ENCODE peak calls at places on chromosomes 3 and 15, in five cellular contexts. One of them, this sample, is unnamed.

GRCh38 chr15:78422571-78423340 is 15.3 kb upstream of the IREB2 start:
- DNase-seq in left ventricle myocardium inferior: peak; percentile 60
- DNase-seq in GM23338: peak; percentile 80
- DNase-seq in aorta: peak; percentile 86
- DNase-seq in tibial nerve: peak; percentile 28
- DNase-seq in this sample: peak; percentile 45

GRCh38 chr3:10945683-10946287 is 46.8 kb upstream of the SLC6A1 start:
- DNase-seq in left ventricle myocardium inferior: peak; percentile 49
- DNase-seq in GM23338: peak; percentile 90
- DNase-seq in tibial nerve: no peak
- DNase-seq in aorta: peak; percentile 88
- DNase-seq in this sample: peak; percentile 41

GRCh38 chr3:132911741-132912415 is 126.3 kb upstream of the TMEM108 start:
- DNase-seq in aorta: no peak
- DNase-seq in left ventricle myocardium inferior: no peak
- DNase-seq in tibial nerve: no peak
- DNase-seq in GM23338: no peak
- DNase-seq in this sample: no peak

GRCh38 chr3:99250272-99250671 is 348.8 kb upstream of the DCBLD2 start:
- DNase-seq in tibial nerve: no peak
- DNase-seq in left ventricle myocardium inferior: no peak
- DNase-seq in GM23338: no peak
- DNase-seq in aorta: no peak
- DNase-seq in this sample: no peak

GRCh38 chr15:81235276-81235675 is 38.6 kb downstream of the IL16 start:
- DNase-seq in tibial nerve: no peak
- DNase-seq in left ventricle myocardium inferior: no peak
- DNase-seq in GM23338: no peak
- DNase-seq in aorta: no peak
- DNase-seq in this sample: no peak

GRCh38 chr3:20042331-20042730 is 2.1 kb downstream of the KAT2B start:
- DNase-seq in GM23338: no peak
- DNase-seq in tibial nerve: no peak
- DNase-seq in left ventricle myocardium inferior: no peak
- DNase-seq in aorta: no peak
- DNase-seq in this sample: no peak

GRCh38 chr3:147699175-147699838 is 290.1 kb downstream of the ZIC1 start:
- DNase-seq in aorta: no peak
- DNase-seq in left ventricle myocardium inferior: no peak
- DNase-seq in GM23338: no peak
- DNase-seq in tibial nerve: no peak
- DNase-seq in this sample: no peak

GRCh38 chr15:42623951-42624350 is 48.5 kb downstream of the STARD9 start:
- DNase-seq in tibial nerve: no peak
- DNase-seq in left ventricle myocardium inferior: no peak
- DNase-seq in GM23338: no peak
- DNase-seq in aorta: no peak
- DNase-seq in this sample: no peak

GRCh38 chr3:52428151-52429005 is 16.5 kb downstream of the SEMA3G start:
- DNase-seq in GM23338: peak; percentile 75
- DNase-seq in tibial nerve: peak; percentile 63
- DNase-seq in aorta: no peak
- DNase-seq in left ventricle myocardium inferior: peak; percentile 50
- DNase-seq in this sample: peak; percentile 26

GRCh38 chr3:128853826-128854225 is 25.6 kb upstream of the ACAD9 start:
- DNase-seq in GM23338: no peak
- DNase-seq in tibial nerve: no peak
- DNase-seq in aorta: no peak
- DNase-seq in left ventricle myocardium inferior: no peak
- DNase-seq in this sample: no peak

GRCh38 chr3:18618723-18619122 is 193.6 kb upstream of the SATB1 start:
- DNase-seq in GM23338: peak; percentile 44
- DNase-seq in tibial nerve: no peak
- DNase-seq in left ventricle myocardium inferior: no peak
- DNase-seq in aorta: no peak
- DNase-seq in this sample: no peak

GRCh38 chr3:119497824-119498187 is 541 bp upstream of the TIMMDC1 start:
- DNase-seq in left ventricle myocardium inferior: no peak
- DNase-seq in aorta: no peak
- DNase-seq in GM23338: peak; percentile 43
- DNase-seq in tibial nerve: no peak
- DNase-seq in this sample: peak; percentile 48

GRCh38 chr3:111667621-111668239 is 72.6 kb upstream of the ZBED2 start:
- DNase-seq in aorta: no peak
- DNase-seq in tibial nerve: no peak
- DNase-seq in left ventricle myocardium inferior: peak; percentile 19
- DNase-seq in GM23338: no peak
- DNase-seq in this sample: no peak

GRCh38 chr3:146577662-146578061 is 27.5 kb downstream of the PLSCR5 start:
- DNase-seq in tibial nerve: no peak
- DNase-seq in left ventricle myocardium inferior: no peak
- DNase-seq in GM23338: peak; percentile 53
- DNase-seq in aorta: no peak
- DNase-seq in this sample: peak; percentile 12

GRCh38 chr15:92614791-92615785 is 40.5 kb downstream of the FAM174B start:
- DNase-seq in GM23338: no peak
- DNase-seq in left ventricle myocardium inferior: no peak
- DNase-seq in aorta: no peak
- DNase-seq in tibial nerve: no peak
- DNase-seq in this sample: no peak

GRCh38 chr15:65525622-65526021 is 4.6 kb upstream of the HACD3 start:
- DNase-seq in GM23338: no peak
- DNase-seq in aorta: no peak
- DNase-seq in left ventricle myocardium inferior: peak; percentile 24
- DNase-seq in tibial nerve: no peak
- DNase-seq in this sample: no peak

GRCh38 chr15:81278306-81279029 is 45.5 kb downstream of the STARD5 start:
- DNase-seq in aorta: no peak
- DNase-seq in left ventricle myocardium inferior: no peak
- DNase-seq in GM23338: no peak
- DNase-seq in tibial nerve: no peak
- DNase-seq in this sample: no peak

GRCh38 chr3:132788299-132788698 is 66.1 kb upstream of the NPHP3 start:
- DNase-seq in GM23338: no peak
- DNase-seq in tibial nerve: no peak
- DNase-seq in left ventricle myocardium inferior: no peak
- DNase-seq in aorta: no peak
- DNase-seq in this sample: peak; percentile 62

GRCh38 chr3:61974662-61975061 is 398.7 kb downstream of the FEZF2 start:
- DNase-seq in aorta: no peak
- DNase-seq in left ventricle myocardium inferior: no peak
- DNase-seq in tibial nerve: no peak
- DNase-seq in GM23338: no peak
- DNase-seq in this sample: no peak

GRCh38 chr3:111517801-111518200 is 24.2 kb upstream of the CD96 start:
- DNase-seq in GM23338: no peak
- DNase-seq in tibial nerve: no peak
- DNase-seq in aorta: no peak
- DNase-seq in left ventricle myocardium inferior: no peak
- DNase-seq in this sample: no peak

GRCh38 chr3:156657862-156658731 is 16.3 kb upstream of the TIPARP start:
- DNase-seq in GM23338: no peak
- DNase-seq in left ventricle myocardium inferior: no peak
- DNase-seq in aorta: no peak
- DNase-seq in tibial nerve: no peak
- DNase-seq in this sample: no peak

GRCh38 chr15:80154336-80154735 is 1.5 kb downstream of the FAH start:
- DNase-seq in tibial nerve: no peak
- DNase-seq in left ventricle myocardium inferior: no peak
- DNase-seq in GM23338: no peak
- DNase-seq in aorta: no peak
- DNase-seq in this sample: no peak

GRCh38 chr15:80152896-80153876 is at the start of gene FAH:
- DNase-seq in aorta: no peak
- DNase-seq in left ventricle myocardium inferior: no peak
- DNase-seq in GM23338: peak; percentile 48
- DNase-seq in tibial nerve: no peak
- DNase-seq in this sample: peak; percentile 46

GRCh38 chr15:80155001-80155377 is 2.2 kb downstream of the FAH start:
- DNase-seq in left ventricle myocardium inferior: no peak
- DNase-seq in GM23338: no peak
- DNase-seq in tibial nerve: no peak
- DNase-seq in aorta: no peak
- DNase-seq in this sample: no peak

GRCh38 chr15:80152180-80152895 is 461 bp upstream of the FAH start:
- DNase-seq in left ventricle myocardium inferior: peak; percentile 97
- DNase-seq in tibial nerve: peak; percentile 87
- DNase-seq in aorta: peak; percentile 98
- DNase-seq in GM23338: peak; percentile 96
- DNase-seq in this sample: peak; percentile 99

DNA sequence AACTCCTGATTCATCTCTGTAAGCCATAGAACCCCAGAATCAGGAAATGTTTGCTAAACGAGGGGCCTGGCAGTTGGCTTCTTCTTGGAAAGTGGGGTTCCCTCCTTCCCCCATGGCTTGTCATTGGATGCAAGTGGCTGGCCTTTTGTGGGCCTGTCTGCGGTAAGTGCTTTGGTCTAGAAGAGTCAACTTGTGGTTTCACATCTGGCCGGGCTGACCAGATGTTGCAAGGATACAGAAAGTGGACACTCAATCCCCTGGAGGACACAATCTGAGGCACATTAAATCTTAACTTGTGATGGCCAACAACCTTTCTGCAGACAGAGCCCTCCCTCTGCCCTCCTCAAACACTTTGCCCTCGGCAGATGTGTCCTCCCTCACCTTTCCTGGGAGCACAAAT is 1.1 kb downstream of the FAH start:
- DNase-seq in aorta: no peak
- DNase-seq in tibial nerve: no peak
- DNase-seq in left ventricle myocardium inferior: no peak
- DNase-seq in GM23338: no peak
- DNase-seq in this sample: no peak
- H3K4me3 ChIP-seq in aorta: no peak overlapping the region
- H3K4me3 ChIP-seq in tibial nerve: no peak overlapping the region
- H3K4me3 ChIP-seq in left ventricle myocardium inferior: peak overlapping the region; percentile 79
- H3K4me3 ChIP-seq in GM23338: peak overlapping the region; percentile 90
- H3K4me3 ChIP-seq in this sample: peak overlapping the region; percentile 92

GRCh38 chr15:71529353-71529752 is 281.0 kb upstream of the NR2E3 start:
- DNase-seq in aorta: no peak
- DNase-seq in tibial nerve: no peak
- DNase-seq in GM23338: no peak
- DNase-seq in left ventricle myocardium inferior: no peak
- DNase-seq in this sample: no peak

GRCh38 chr15:71530116-71530515 is 280.2 kb upstream of the NR2E3 start:
- DNase-seq in GM23338: no peak
- DNase-seq in tibial nerve: no peak
- DNase-seq in aorta: no peak
- DNase-seq in left ventricle myocardium inferior: no peak
- DNase-seq in this sample: peak; percentile 45

GRCh38 chr15:71526061-71526460 is 284.3 kb upstream of the NR2E3 start:
- DNase-seq in tibial nerve: no peak
- DNase-seq in aorta: no peak
- DNase-seq in left ventricle myocardium inferior: no peak
- DNase-seq in GM23338: peak; percentile 33
- DNase-seq in this sample: peak; percentile 23
- H3K4me3 ChIP-seq in tibial nerve: no peak overlapping the region
- H3K4me3 ChIP-seq in aorta: no peak overlapping the region
- H3K4me3 ChIP-seq in left ventricle myocardium inferior: no peak overlapping the region
- H3K4me3 ChIP-seq in GM23338: no peak overlapping the region
- H3K4me3 ChIP-seq in this sample: peak overlapping the region; percentile 17

GRCh38 chr3:148815736-148816135 is 11.9 kb upstream of the CPB1 start:
- DNase-seq in aorta: no peak
- DNase-seq in tibial nerve: no peak
- DNase-seq in left ventricle myocardium inferior: no peak
- DNase-seq in GM23338: no peak
- DNase-seq in this sample: no peak
- H3K4me3 ChIP-seq in aorta: no peak overlapping the region
- H3K4me3 ChIP-seq in tibial nerve: no peak overlapping the region
- H3K4me3 ChIP-seq in left ventricle myocardium inferior: no peak overlapping the region
- H3K4me3 ChIP-seq in GM23338: no peak overlapping the region
- H3K4me3 ChIP-seq in this sample: no peak overlapping the region

GRCh38 chr15:73940061-73940981 is 14.1 kb downstream of the LOXL1 start:
- DNase-seq in aorta: peak; percentile 67
- DNase-seq in left ventricle myocardium inferior: no peak
- DNase-seq in GM23338: no peak
- DNase-seq in tibial nerve: no peak
- DNase-seq in this sample: peak; percentile 76
- H3K4me3 ChIP-seq in aorta: no peak overlapping the region
- H3K4me3 ChIP-seq in left ventricle myocardium inferior: no peak overlapping the region
- H3K4me3 ChIP-seq in GM23338: no peak overlapping the region
- H3K4me3 ChIP-seq in tibial nerve: no peak overlapping the region
- H3K4me3 ChIP-seq in this sample: no peak overlapping the region

GRCh38 chr15:53246404-53246803 is 456.3 kb upstream of the ONECUT1 start:
- DNase-seq in tibial nerve: no peak
- DNase-seq in aorta: no peak
- DNase-seq in GM23338: no peak
- DNase-seq in left ventricle myocardium inferior: no peak
- DNase-seq in this sample: no peak
- H3K4me3 ChIP-seq in tibial nerve: no peak overlapping the region
- H3K4me3 ChIP-seq in aorta: no peak overlapping the region
- H3K4me3 ChIP-seq in GM23338: no peak overlapping the region
- H3K4me3 ChIP-seq in left ventricle myocardium inferior: no peak overlapping the region
- H3K4me3 ChIP-seq in this sample: no peak overlapping the region

GRCh38 chr3:172110127-172110779 is 70.9 kb downstream of the FNDC3B start:
- DNase-seq in GM23338: no peak
- DNase-seq in tibial nerve: no peak
- DNase-seq in left ventricle myocardium inferior: no peak
- DNase-seq in aorta: no peak
- DNase-seq in this sample: no peak

GRCh38 chr3:172106037-172106559 is 66.7 kb downstream of the FNDC3B start:
- DNase-seq in tibial nerve: no peak
- DNase-seq in aorta: no peak
- DNase-seq in GM23338: no peak
- DNase-seq in left ventricle myocardium inferior: no peak
- DNase-seq in this sample: no peak

GRCh38 chr3:172104471-172105072 is 65.2 kb downstream of the FNDC3B start:
- DNase-seq in left ventricle myocardium inferior: no peak
- DNase-seq in GM23338: peak; percentile 88
- DNase-seq in tibial nerve: no peak
- DNase-seq in aorta: no peak
- DNase-seq in this sample: no peak

GRCh38 chr3:172107403-172107802 is 68.0 kb downstream of the FNDC3B start:
- DNase-seq in GM23338: no peak
- DNase-seq in aorta: no peak
- DNase-seq in left ventricle myocardium inferior: no peak
- DNase-seq in tibial nerve: no peak
- DNase-seq in this sample: no peak

GRCh38 chr3:172106989-172107388 is 67.6 kb downstream of the FNDC3B start:
- DNase-seq in GM23338: no peak
- DNase-seq in tibial nerve: no peak
- DNase-seq in aorta: no peak
- DNase-seq in left ventricle myocardium inferior: no peak
- DNase-seq in this sample: no peak
- H3K4me3 ChIP-seq in GM23338: no peak overlapping the region
- H3K4me3 ChIP-seq in tibial nerve: no peak overlapping the region
- H3K4me3 ChIP-seq in aorta: no peak overlapping the region
- H3K4me3 ChIP-seq in left ventricle myocardium inferior: no peak overlapping the region
- H3K4me3 ChIP-seq in this sample: no peak overlapping the region

DNA sequence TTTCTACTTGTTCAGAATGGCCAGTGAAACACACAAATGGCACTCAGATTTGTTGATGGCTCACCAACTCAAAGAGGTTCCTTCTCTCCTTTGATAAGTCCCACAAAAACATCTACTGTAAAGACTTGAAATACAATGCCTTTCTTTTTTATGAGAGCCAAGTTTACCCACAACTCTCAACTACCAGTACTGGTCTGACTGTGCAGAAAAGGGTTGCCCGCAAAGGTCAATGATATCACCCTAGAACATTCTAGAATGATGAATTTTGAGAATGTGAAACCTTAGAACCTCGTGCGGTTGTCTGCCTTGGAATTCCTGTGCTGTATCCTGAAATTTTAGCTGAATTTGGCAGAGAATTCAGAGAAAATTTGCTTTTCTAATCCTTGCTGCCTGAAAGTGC is 19.1 kb upstream of the PPP4R2 start:
- DNase-seq in left ventricle myocardium inferior: no peak
- DNase-seq in aorta: no peak
- DNase-seq in GM23338: no peak
- DNase-seq in tibial nerve: no peak
- DNase-seq in this sample: no peak
- H3K4me3 ChIP-seq in left ventricle myocardium inferior: no peak overlapping the region
- H3K4me3 ChIP-seq in aorta: no peak overlapping the region
- H3K4me3 ChIP-seq in GM23338: no peak overlapping the region
- H3K4me3 ChIP-seq in tibial nerve: no peak overlapping the region
- H3K4me3 ChIP-seq in this sample: no peak overlapping the region